ENCODE peak calls at places on chromosomes 11 and 22, in eight cellular contexts. P is fibroblast of lung; J is GM23248; L is right atrium auricular region; D is CD8-positive, alpha-beta memory T cell; W is small intestine; H is naive thymus-derived CD4-positive, alpha-beta T cell; V is breast epithelium. Y is an unnamed sample.
A peak's percentile ranks its signal among the peaks of the same experiment; 100 is the strongest.

GRCh38 chr11:63660972-63661371 is 10.2 kb downstream of the ATL3 start:
- DNase-seq in P (no peak), J (no peak), L (no peak), D (no peak), W (no peak), H (no peak), V (no peak), Y (no peak)

GRCh38 chr11:35216962-35217667 is 78.1 kb downstream of the CD44 start:
- DNase-seq in P (peak; percentile 42), J (peak; percentile 40), L (no peak), D (peak; percentile 66), W (no peak), H (peak; percentile 77), V (no peak), Y (no peak)

GRCh38 chr22:19933328-19934241 is 8.0 kb upstream of the COMT start:
- DNase-seq in P (no peak), J (no peak), L (no peak), D (no peak), W (no peak), H (no peak), V (no peak), Y (no peak)

GRCh38 chr22:48366591-48366990 is 1461.1 kb downstream of the BRD1 start:
- DNase-seq in P (no peak), J (no peak), L (no peak), D (no peak), W (no peak), H (no peak), V (no peak), Y (no peak)

GRCh38 chr11:112801286-112802088 is 159.7 kb upstream of the NCAM1 start:
- DNase-seq in P (no peak), J (no peak), L (no peak), D (no peak), W (no peak), H (no peak), V (no peak), Y (no peak)

GRCh38 chr22:36238348-36239149 is 778 bp downstream of the APOL2 start:
- DNase-seq in P (peak; percentile 30), J (peak; percentile 47), L (no peak), D (no peak), W (peak; percentile 53), H (no peak), V (no peak), Y (no peak)

GRCh38 chr11:36235750-36236149 is 53.5 kb downstream of the COMMD9 start:
- DNase-seq in P (no peak), J (peak; percentile 26), L (no peak), D (no peak), W (no peak), H (no peak), V (no peak), Y (no peak)

GRCh38 chr11:86182976-86183584 is 61.5 kb upstream of the EED start:
- DNase-seq in P (no peak), J (no peak), L (no peak), D (peak; percentile 75), W (peak; percentile 89), H (no peak), V (no peak), Y (no peak)

GRCh38 chr22:44317886-44318637 is 5.3 kb upstream of the SHISAL1 start:
- DNase-seq in P (no peak), J (no peak), L (no peak), D (no peak), W (no peak), H (no peak), V (no peak), Y (no peak)

GRCh38 chr11:95257596-95257995 is 26.6 kb upstream of the SESN3 start:
- DNase-seq in P (no peak), J (no peak), L (no peak), D (no peak), W (no peak), H (no peak), V (no peak), Y (no peak)

GRCh38 chr11:95254139-95254704 is 23.2 kb upstream of the SESN3 start:
- DNase-seq in P (peak; percentile 92), J (peak; percentile 92), L (peak; percentile 91), D (peak; percentile 85), W (peak; percentile 92), H (peak; percentile 91), V (peak; percentile 46), Y (peak; percentile 60)

GRCh38 chr11:95255523-95256165 is 24.6 kb upstream of the SESN3 start:
- DNase-seq in P (no peak), J (no peak), L (no peak), D (no peak), W (no peak), H (no peak), V (no peak), Y (no peak)

GRCh38 chr11:95256204-95256819 is 25.3 kb upstream of the SESN3 start:
- DNase-seq in P (peak; percentile 21), J (no peak), L (no peak), D (no peak), W (no peak), H (peak; percentile 43), V (no peak), Y (no peak)
- H3K4me1 ChIP-seq in P (peaks cover 2% of the 10 kb centered on the region), J (peaks cover 8% of the 10 kb centered on the region), L (peaks cover 7% of the 10 kb centered on the region), D (peaks cover 37% of the 10 kb centered on the region), W (no peaks in the 10 kb centered on the region), H (peaks cover 13% of the 10 kb centered on the region), V (no peaks in the 10 kb centered on the region), Y (peaks cover 6% of the 10 kb centered on the region)

GRCh38 chr22:50436134-50436830 is 38.6 kb downstream of the SBF1 start:
- DNase-seq in P (no peak), J (no peak), L (no peak), D (no peak), W (no peak), H (no peak), V (no peak), Y (no peak)
- H3K36me3 ChIP-seq in P (peaks cover 37% of the 10 kb centered on the region), J (no peaks in the 10 kb centered on the region), L (peaks cover 77% of the 10 kb centered on the region), D (peaks cover 17% of the 10 kb centered on the region), W (peaks cover 20% of the 10 kb centered on the region), H (peaks cover 83% of the 10 kb centered on the region), V (no peaks in the 10 kb centered on the region), Y (peaks cover 45% of the 10 kb centered on the region)

DNA sequence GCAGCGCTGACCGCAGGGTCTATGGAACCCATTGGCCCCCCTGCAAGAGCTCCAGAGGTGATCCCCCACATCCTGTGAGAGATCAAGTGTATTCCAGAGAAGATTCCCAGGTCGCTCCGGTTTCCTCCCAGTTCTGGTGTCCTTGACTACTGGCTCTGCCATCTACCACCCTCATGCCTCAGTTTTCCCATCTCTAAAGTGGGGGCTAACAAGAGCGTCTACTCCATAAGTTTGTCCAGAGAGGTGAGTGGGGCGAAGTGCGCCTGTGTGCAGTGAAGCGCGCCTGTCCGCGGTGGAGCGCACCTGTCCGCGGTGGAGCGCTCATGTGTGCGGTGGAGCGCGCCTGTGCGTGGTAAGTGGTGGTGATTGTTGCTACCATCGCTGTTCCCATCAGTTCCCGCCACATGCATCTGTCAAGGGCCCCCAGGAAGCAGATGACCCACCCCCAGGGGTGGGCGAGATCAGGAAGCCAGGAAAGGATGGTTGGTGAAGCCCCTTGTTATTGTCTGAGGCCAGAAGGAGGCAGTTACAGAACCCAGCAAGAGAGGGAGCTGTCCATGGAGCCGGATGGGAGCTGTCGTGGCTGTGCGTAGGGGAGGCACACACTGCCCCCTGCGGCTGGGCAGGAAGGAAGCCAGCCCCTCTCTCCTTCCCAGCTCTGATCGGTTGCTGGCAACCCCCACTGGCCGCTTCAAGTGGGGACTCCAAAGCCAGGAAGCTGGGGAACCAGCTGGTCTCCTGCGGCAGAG is 73.2 kb upstream of the FGF3 start:
- DNase-seq in P (no peak), J (peak; percentile 18), L (no peak), D (no peak), W (no peak), H (no peak), V (no peak), Y (peak; percentile 61)
- H3K27me3 ChIP-seq in P (peaks cover 4% of the 10 kb centered on the region), J (peaks cover 62% of the 10 kb centered on the region), L (no peaks in the 10 kb centered on the region), D (peaks cover 10% of the 10 kb centered on the region), W (peaks cover 2% of the 10 kb centered on the region), H (no peaks in the 10 kb centered on the region), V (no peaks in the 10 kb centered on the region), Y (no peaks in the 10 kb centered on the region)

GRCh38 chr11:126312903-126313460 is 9.1 kb downstream of the DCPS start:
- DNase-seq in P (no peak), J (no peak), L (no peak), D (no peak), W (no peak), H (no peak), V (no peak), Y (no peak)
- H3K4me1 ChIP-seq in P (peaks cover 9% of the 10 kb centered on the region), J (peaks cover 16% of the 10 kb centered on the region), L (peaks cover 20% of the 10 kb centered on the region), D (peaks cover 15% of the 10 kb centered on the region), W (peaks cover 7% of the 10 kb centered on the region), H (peaks cover 9% of the 10 kb centered on the region), V (no peaks in the 10 kb centered on the region), Y (no peaks in the 10 kb centered on the region)

GRCh38 chr11:134151083-134151747 is 72.6 kb downstream of the NCAPD3 start:
- DNase-seq in P (no peak), J (no peak), L (peak; percentile 21), D (no peak), W (no peak), H (no peak), V (no peak), Y (no peak)

GRCh38 chr11:134152692-134153091 is 71.1 kb downstream of the NCAPD3 start:
- DNase-seq in P (no peak), J (no peak), L (no peak), D (no peak), W (no peak), H (no peak), V (no peak), Y (no peak)

GRCh38 chr11:134153147-134153905 is 70.4 kb downstream of the NCAPD3 start:
- DNase-seq in P (no peak), J (no peak), L (no peak), D (no peak), W (no peak), H (no peak), V (no peak), Y (no peak)

GRCh38 chr11:134149371-134149770 is 74.4 kb downstream of the NCAPD3 start:
- DNase-seq in P (no peak), J (no peak), L (peak; percentile 54), D (no peak), W (no peak), H (no peak), V (no peak), Y (no peak)

GRCh38 chr11:134150195-134150903 is 73.4 kb downstream of the NCAPD3 start:
- DNase-seq in P (peak; percentile 27), J (peak; percentile 17), L (peak; percentile 55), D (no peak), W (no peak), H (no peak), V (peak; percentile 94), Y (no peak)
- H3K36me3 ChIP-seq in P (peaks cover 7% of the 10 kb centered on the region), J (peaks cover 26% of the 10 kb centered on the region), L (peaks cover 52% of the 10 kb centered on the region), D (peaks cover 8% of the 10 kb centered on the region), W (peaks cover 4% of the 10 kb centered on the region), H (peaks cover 57% of the 10 kb centered on the region), V (no peaks in the 10 kb centered on the region), Y (peaks cover 33% of the 10 kb centered on the region)

Y was measured in iPS DF 6.9.